ENCODE peak calls at places on chromosomes 6 and 20, in five cellular contexts. X, G, T, L and U are unnamed samples.

GRCh38 chr6:110658621-110659211 is 156.6 kb downstream of the CDK19 start:
- DNase-seq in X (no peak), G (no peak), T (no peak), L (no peak), U (no peak)

GRCh38 chr6:27205375-27206278 is 41.9 kb upstream of the PRSS16 start:
- DNase-seq in X (no peak), G (peak), T (no peak), L (peak), U (no peak)

GRCh38 chr6:130076512-130076911 is 58.1 kb downstream of the L3MBTL3 start:
- DNase-seq in X (peak), G (peak), T (no peak), L (no peak), U (no peak)

GRCh38 chr20:60653111-60653845 is 598.8 kb upstream of the CDH4 start:
- DNase-seq in X (no peak), G (peak), T (no peak), L (no peak), U (no peak)

GRCh38 chr20:44692932-44693476 is 22.2 kb upstream of the CCN5 start:
- DNase-seq in X (peak), G (peak), T (peak), L (peak), U (no peak)

GRCh38 chr6:107618672-107619071 is 128.8 kb downstream of the SOBP start:
- DNase-seq in X (no peak), G (no peak), T (no peak), L (no peak), U (no peak)

GRCh38 chr20:20412750-20413149 is 44.8 kb downstream of the INSM1 start:
- DNase-seq in X (no peak), G (no peak), T (no peak), L (peak), U (no peak)

GRCh38 chr20:45968081-45968671 is 3.8 kb downstream of the ZNF335 start:
- DNase-seq in X (no peak), G (no peak), T (no peak), L (no peak), U (no peak)

GRCh38 chr6:136699358-136699757 is 92.9 kb downstream of the MAP3K5 start:
- DNase-seq in X (no peak), G (no peak), T (no peak), L (no peak), U (no peak)

GRCh38 chr6:104955491-104955890 is 1.4 kb upstream of the LIN28B start:
- DNase-seq in X (no peak), G (no peak), T (no peak), L (peak), U (no peak)

GRCh38 chr6:47241742-47242482 is 67.8 kb downstream of the TNFRSF21 start:
- DNase-seq in X (no peak), G (peak), T (no peak), L (no peak), U (no peak)

GRCh38 chr20:47043076-47043475 is 148.4 kb downstream of the EYA2 start:
- DNase-seq in X (no peak), G (peak), T (no peak), L (no peak), U (no peak)

GRCh38 chr6:31092769-31093505 is 19.4 kb downstream of the C6orf15 start:
- DNase-seq in X (no peak), G (no peak), T (no peak), L (no peak), U (no peak)

GRCh38 chr6:29850011-29850553 is 22.5 kb downstream of the HLA-G start:
- DNase-seq in X (no peak), G (peak), T (no peak), L (no peak), U (no peak)

GRCh38 chr6:2157441-2158127 is 87.8 kb downstream of the GMDS start:
- DNase-seq in X (no peak), G (peak), T (no peak), L (peak), U (no peak)

GRCh38 chr6:53216301-53216700 is 67.7 kb upstream of the GCM1 start:
- DNase-seq in X (no peak), G (no peak), T (no peak), L (no peak), U (no peak)